ENCODE peak calls at places on chromosomes 6 and 20, in nine cellular contexts. G, T, Y, S, U, D, M, Z and F are unnamed samples.

GRCh38 chr20:19625416-19625815 is 132.6 kb upstream of the RIN2 start:
- DNase-seq in G (no peak), M (no peak), U (no peak), D (no peak), S (no peak), T (no peak), Y (no peak), Z (no peak), F (no peak)

GRCh38 chr6:160013987-160014868 is 45.3 kb downstream of the IGF2R start:
- DNase-seq in Y (no peak), U (no peak), D (no peak), Z (peak), S (peak), T (no peak), G (no peak), M (no peak), F (peak)

GRCh38 chr6:108163644-108164536 is 1.9 kb upstream of the NR2E1 start:
- DNase-seq in Y (no peak), U (no peak), S (no peak), D (no peak), Z (no peak), G (no peak), T (no peak), M (no peak), F (no peak)

GRCh38 chr20:34541917-34542316 is 16.6 kb upstream of the MAP1LC3A start:
- DNase-seq in D (no peak), T (no peak), S (no peak), G (no peak), Y (no peak), U (no peak), Z (no peak), M (no peak), F (no peak)

GRCh38 chr6:33490198-33490597 is 35.8 kb downstream of the ZBTB9 start:
- DNase-seq in T (no peak), M (no peak), D (no peak), Z (no peak), U (no peak), S (no peak), Y (no peak), G (no peak), F (no peak)

GRCh38 chr20:36461600-36462439 is 79.5 kb upstream of the MYL9 start:
- DNase-seq in D (peak), Z (peak), T (no peak), Y (peak), G (peak), M (peak), S (no peak), U (peak), F (no peak)

GRCh38 chr6:91653954-91654843 is 1067.3 kb upstream of the MAP3K7 start:
- DNase-seq in Y (no peak), Z (no peak), G (peak), D (no peak), T (no peak), M (no peak), S (no peak), U (no peak), F (no peak)

GRCh38 chr6:109059148-109059547 is 35.5 kb downstream of the SESN1 start:
- DNase-seq in U (no peak), M (no peak), Y (no peak), T (no peak), Z (no peak), G (no peak), S (no peak), D (no peak), F (no peak)

GRCh38 chr20:3115190-3116107 is 30.9 kb upstream of the AVP start:
- DNase-seq in S (peak), U (no peak), T (no peak), M (peak), G (peak), Z (no peak), D (peak), Y (peak), F (peak)

GRCh38 chr20:50874111-50874757 is 57.0 kb downstream of the ADNP start:
- DNase-seq in Z (no peak), U (no peak), T (no peak), M (no peak), S (no peak), G (no peak), D (no peak), Y (no peak), F (no peak)

GRCh38 chr20:45049438-45049837 is 51.5 kb downstream of the KCNS1 start:
- DNase-seq in T (no peak), G (no peak), M (no peak), Y (no peak), U (no peak), S (no peak), D (no peak), Z (no peak), F (no peak)

GRCh38 chr6:47083586-47084047 is 41.5 kb upstream of the ADGRF1 start:
- DNase-seq in T (no peak), Y (no peak), G (no peak), D (peak), S (no peak), Z (peak), U (peak), M (no peak), F (peak)

GRCh38 chr20:61560361-61560853 is 308.3 kb downstream of the CDH4 start:
- DNase-seq in M (no peak), T (no peak), D (no peak), G (peak), Z (peak), U (peak), S (no peak), Y (no peak), F (peak)

GRCh38 chr20:9374068-9374467 is 140.3 kb upstream of the LAMP5 start:
- DNase-seq in T (no peak), U (no peak), Y (no peak), Z (no peak), G (no peak), D (no peak), S (no peak), M (no peak), F (peak)

GRCh38 chr6:166277892-166278578 is 30.2 kb downstream of the PRR18 start:
- DNase-seq in S (no peak), Z (no peak), T (no peak), U (no peak), Y (no peak), G (no peak), M (no peak), D (no peak), F (no peak)

GRCh38 chr6:73504160-73504559 is 16.7 kb downstream of the EEF1A1 start:
- DNase-seq in Z (no peak), Y (no peak), M (no peak), U (no peak), G (no peak), T (no peak), S (no peak), D (no peak), F (no peak)

GRCh38 chr6:14126250-14126649 is 8.7 kb downstream of the CD83 start:
- DNase-seq in S (no peak), G (no peak), T (no peak), D (no peak), U (no peak), Y (no peak), Z (no peak), M (no peak), F (no peak)

GRCh38 chr20:4135385-4136077 is 120.2 kb upstream of the RNF24 start:
- DNase-seq in D (peak), U (peak), S (no peak), G (no peak), M (no peak), Y (no peak), Z (peak), T (peak), F (peak)

GRCh38 chr20:58219342-58219700 is 9.1 kb downstream of the ANKRD60 start:
- DNase-seq in Y (no peak), S (no peak), M (no peak), T (no peak), D (peak), Z (no peak), U (no peak), G (no peak), F (peak)

GRCh38 chr20:18174906-18175683 is 37.4 kb downstream of the KAT14 start:
- DNase-seq in U (no peak), D (no peak), G (no peak), M (no peak), Z (no peak), Y (no peak), T (no peak), S (no peak), F (no peak)

GRCh38 chr6:26216886-26217713 is 129.9 kb downstream of the HFE start:
- DNase-seq in S (peak), M (peak), Z (peak), T (no peak), U (peak), Y (peak), D (peak), G (no peak), F (peak)

GRCh38 chr20:55500130-55500529 is 505.2 kb downstream of the CBLN4 start:
- DNase-seq in M (no peak), T (no peak), G (no peak), U (no peak), D (no peak), S (no peak), Y (no peak), Z (peak), F (no peak)

GRCh38 chr20:24681634-24682495 is 212.4 kb downstream of the SYNDIG1 start:
- DNase-seq in D (no peak), T (no peak), G (no peak), Z (no peak), S (no peak), Y (no peak), U (no peak), M (no peak), F (no peak)